ENCODE peak calls at places on chromosome 15, in four cellular contexts. V is right cardiac atrium; J is CD4-positive, CD25-positive, alpha-beta regulatory T cell; X is tibial artery. A is an unnamed sample.

GRCh38 chr15:41513282-41514227 is at the start of gene LTK:
- DNase-seq in V (peak), J (no peak), X (no peak), A (no peak)

GRCh38 chr15:87477759-87478687 is 778.5 kb downstream of the NTRK3 start:
- DNase-seq in V (peak), J (no peak), X (peak), A (no peak)

GRCh38 chr15:58666957-58667356 is 82.5 kb downstream of the ADAM10 start:
- DNase-seq in V (no peak), J (no peak), X (no peak), A (no peak)

GRCh38 chr15:58951388-58952060 is 18.0 kb upstream of the SLTM start:
- DNase-seq in V (no peak), J (no peak), X (no peak), A (no peak)

GRCh38 chr15:88563638-88564037 is 17.2 kb upstream of the DET1 start:
- DNase-seq in V (no peak), J (no peak), X (no peak), A (no peak)

GRCh38 chr15:82140859-82141258 is 95.0 kb upstream of the MEX3B start:
- DNase-seq in V (no peak), J (no peak), X (no peak), A (no peak)

GRCh38 chr15:39300451-39301153 is 280.3 kb upstream of the THBS1 start:
- DNase-seq in V (no peak), J (no peak), X (no peak), A (no peak)

GRCh38 chr15:88419830-88420229 is 47.4 kb downstream of the MRPL46 start:
- DNase-seq in V (no peak), J (no peak), X (no peak), A (no peak)

GRCh38 chr15:35697549-35698299 is 151.8 kb upstream of the DPH6 start:
- DNase-seq in V (peak), J (no peak), X (no peak), A (no peak)

GRCh38 chr15:63188937-63189871 is at the start of gene RAB8B:
- DNase-seq in V (peak), J (peak), X (peak), A (peak)

GRCh38 chr15:63189955-63190691 is 717 bp downstream of the RAB8B start:
- DNase-seq in V (no peak), J (no peak), X (no peak), A (no peak)

GRCh38 chr15:63192604-63193206 is 3.3 kb downstream of the RAB8B start:
- DNase-seq in V (no peak), J (no peak), X (no peak), A (no peak)

GRCh38 chr15:63191895-63192603 is 2.6 kb downstream of the RAB8B start:
- DNase-seq in V (no peak), J (peak), X (no peak), A (no peak)

GRCh38 chr15:63190993-63191392 is 1.6 kb downstream of the RAB8B start:
- DNase-seq in V (no peak), J (no peak), X (no peak), A (no peak)
- H3K4me3 ChIP-seq in V (peak), J (peak), X (peak), A (peak)

DNA sequence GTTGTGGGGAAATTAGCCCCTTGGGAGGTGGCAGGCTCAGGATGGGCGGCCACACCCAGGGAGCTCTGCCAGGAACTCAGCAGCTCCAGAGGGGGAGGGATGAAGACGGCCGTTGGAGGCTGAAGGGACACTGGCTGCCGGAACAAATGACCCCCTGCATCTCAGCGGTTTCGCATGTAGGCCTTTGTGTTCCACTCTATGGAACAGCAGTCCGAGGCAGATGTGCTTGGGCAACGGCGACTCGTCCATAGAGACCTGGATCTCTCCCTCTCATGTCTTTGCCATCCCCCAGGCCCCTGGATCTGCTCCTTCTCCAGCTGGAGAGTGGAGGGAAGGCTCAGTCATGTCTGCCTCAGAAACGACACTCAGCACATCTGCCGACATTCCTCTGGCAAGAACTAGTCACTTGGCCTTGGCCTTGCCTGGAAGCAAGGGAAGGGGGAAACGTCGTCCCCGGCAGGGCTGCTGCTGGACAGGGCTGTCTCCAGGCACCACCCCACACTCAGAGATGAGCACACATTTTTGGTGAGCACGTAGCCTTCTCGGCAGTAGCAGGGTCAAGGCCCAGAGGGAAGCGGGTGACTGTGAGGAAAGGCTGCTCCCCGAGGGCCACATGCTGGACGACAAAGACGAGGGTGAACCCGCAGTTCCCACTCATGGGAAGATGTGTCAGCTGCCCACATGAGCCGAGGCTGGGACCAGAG is 83.8 kb downstream of the ASB7 start:
- DNase-seq in V (peak), J (no peak), X (peak), A (peak)
- H3K27ac ChIP-seq in V (no peak), J (no peak), X (peak), A (peak)

GRCh38 chr15:70257573-70258220 is 160.0 kb upstream of the TLE3 start:
- DNase-seq in V (no peak), J (no peak), X (no peak), A (no peak)
- H3K4me3 ChIP-seq in V (no peak), J (peak), X (no peak), A (no peak)

GRCh38 chr15:85748729-85749128 is 46.0 kb downstream of the KLHL25 start:
- DNase-seq in V (no peak), J (no peak), X (peak), A (no peak)

GRCh38 chr15:85749261-85750151 is 45.2 kb downstream of the KLHL25 start:
- DNase-seq in V (peak), J (no peak), X (peak), A (peak)

GRCh38 chr15:85751731-85752421 is 42.8 kb downstream of the KLHL25 start:
- DNase-seq in V (no peak), J (no peak), X (peak), A (no peak)

GRCh38 chr15:85750807-85751730 is 43.7 kb downstream of the KLHL25 start:
- DNase-seq in V (no peak), J (no peak), X (peak), A (no peak)

GRCh38 chr15:85750319-85750806 is 44.4 kb downstream of the KLHL25 start:
- DNase-seq in V (peak), J (no peak), X (peak), A (peak)
- H3K27ac ChIP-seq in V (peak), J (no peak), X (peak), A (peak)

GRCh38 chr15:78033864-78034263 is 43.6 kb downstream of the TBC1D2B start:
- DNase-seq in V (no peak), J (peak), X (no peak), A (no peak)
- H3K4me3 ChIP-seq in V (no peak), J (peak), X (no peak), A (no peak)

DNA sequence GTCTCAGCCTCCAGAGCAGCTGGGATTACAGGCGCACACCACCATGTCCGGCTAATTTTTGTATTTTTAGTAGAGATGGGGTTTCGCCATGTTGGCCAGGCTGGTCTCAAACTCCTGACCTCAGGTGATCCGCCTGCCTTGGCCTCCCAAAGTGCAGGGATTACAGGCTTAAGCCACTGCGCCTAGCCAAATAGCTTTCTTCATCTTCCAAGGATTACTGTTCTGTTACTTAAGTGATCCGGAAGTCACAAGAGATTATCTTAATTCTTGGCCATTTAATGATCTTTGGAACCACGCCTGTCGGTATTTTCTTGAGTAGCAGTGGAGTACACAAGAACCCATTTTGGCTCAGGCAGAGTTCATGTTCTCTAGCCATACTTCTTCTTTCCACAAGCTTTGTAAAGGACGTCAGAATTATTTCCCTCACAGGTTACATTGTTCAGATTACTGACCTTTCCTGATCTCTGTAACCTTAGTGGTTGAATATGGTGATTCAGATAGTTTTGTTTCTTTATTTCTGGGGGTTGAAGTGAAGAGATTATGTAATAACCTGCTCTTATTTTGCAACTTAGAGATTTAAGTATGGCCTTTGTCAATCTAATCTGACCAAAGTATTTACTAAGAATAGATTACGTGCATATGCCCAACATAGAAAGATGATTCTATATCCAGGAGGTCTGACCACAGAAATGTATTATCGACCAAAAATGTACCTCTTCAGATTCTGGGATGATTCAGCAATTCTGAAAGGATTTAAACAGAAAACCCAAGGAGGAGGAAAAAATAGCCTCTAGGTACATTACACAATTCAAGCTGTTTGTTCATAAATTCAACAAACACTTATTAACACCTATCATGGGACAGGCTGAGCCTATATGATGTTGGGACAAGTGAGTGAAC is 132.2 kb downstream of the GREM1 start:
- DNase-seq in V (no peak), J (no peak), X (no peak), A (no peak)
- H3K27ac ChIP-seq in V (no peak), J (no peak), X (no peak), A (no peak)

DNA sequence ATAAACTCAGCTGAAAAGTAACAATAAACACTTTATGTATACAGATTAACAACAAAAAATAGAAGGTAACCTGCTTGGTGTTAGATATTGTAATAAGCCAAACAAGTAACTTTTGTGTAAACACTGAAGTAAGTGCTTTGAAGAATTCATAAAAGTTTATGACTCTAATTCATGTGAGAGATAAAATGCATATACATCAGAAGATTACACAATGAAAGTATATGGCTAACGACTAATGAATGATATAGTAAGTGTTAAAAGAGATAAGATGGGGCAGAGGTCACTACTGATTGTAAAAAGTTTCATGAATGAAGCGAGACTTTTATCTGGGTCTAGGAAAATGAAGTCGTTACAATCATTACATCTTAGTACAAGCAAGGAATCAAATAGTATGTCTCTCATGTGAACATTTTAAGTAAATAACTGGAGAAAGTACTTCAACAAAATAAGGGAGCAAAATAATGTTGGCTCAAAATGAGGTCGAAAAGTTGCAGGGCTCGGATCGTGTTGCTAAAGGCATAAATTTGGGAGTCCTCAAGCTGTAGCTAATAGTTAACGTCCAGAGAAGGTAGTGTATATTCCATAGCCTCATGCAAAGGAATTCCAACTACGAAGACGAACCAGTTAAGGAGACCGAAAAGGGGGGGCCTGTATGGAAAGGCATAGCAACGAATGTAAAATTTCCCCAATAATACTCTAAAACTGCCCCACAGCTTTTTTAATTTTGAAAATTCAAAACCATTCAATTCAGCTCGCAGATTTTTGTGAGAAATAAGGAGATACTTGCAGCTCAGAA is 986 bp upstream of the DUT start:
- DNase-seq in V (no peak), J (no peak), X (no peak), A (no peak)
- H3K4me3 ChIP-seq in V (peak), J (peak), X (peak), A (peak)

GRCh38 chr15:64071931-64072765 is 21.5 kb downstream of the CIAO2A start:
- DNase-seq in V (no peak), J (no peak), X (no peak), A (no peak)
- H3K27ac ChIP-seq in V (peak), J (no peak), X (peak), A (peak)

GRCh38 chr15:49847436-49847835 is 226.6 kb downstream of the DTWD1 start:
- DNase-seq in V (no peak), J (no peak), X (no peak), A (no peak)
- H3K4me3 ChIP-seq in V (no peak), J (no peak), X (no peak), A (no peak)